ENCODE peak calls at places on chromosome 11, in nine cellular contexts. Y, X, P, V, N, O, S, Z and T are unnamed samples.

GRCh38 chr11:26134481-26135355 is 197.2 kb upstream of the ANO3 start:
- DNase-seq in Y (no peak), X (peak; percentile 72), P (no peak), V (no peak), N (no peak), O (no peak), S (no peak), Z (no peak), T (no peak)

GRCh38 chr11:43723617-43724016 is 43.1 kb downstream of the HSD17B12 start:
- DNase-seq in Y (no peak), X (peak; percentile 24), P (no peak), V (no peak), N (no peak), O (no peak), S (no peak), Z (no peak), T (no peak)

GRCh38 chr11:36425593-36426206 is 84.4 kb downstream of the TRAF6 start:
- DNase-seq in Y (no peak), X (no peak), P (peak; percentile 65), V (no peak), N (no peak), O (no peak), S (no peak), Z (no peak), T (no peak)

GRCh38 chr11:102603091-102603490 is 22.0 kb downstream of the MMP20 start:
- DNase-seq in Y (no peak), X (no peak), P (peak; percentile 86), V (peak; percentile 42), N (no peak), O (no peak), S (peak; percentile 27), Z (no peak), T (no peak)

GRCh38 chr11:33455827-33456226 is 198.6 kb downstream of the HIPK3 start:
- DNase-seq in Y (no peak), X (no peak), P (no peak), V (no peak), N (no peak), O (no peak), S (no peak), Z (no peak), T (no peak)

GRCh38 chr11:121134758-121135312 is 33.8 kb downstream of the TECTA start:
- DNase-seq in Y (no peak), X (no peak), P (no peak), V (peak; percentile 71), N (no peak), O (no peak), S (no peak), Z (no peak), T (no peak)

GRCh38 chr11:128830290-128830813 is 36.7 kb downstream of the KCNJ1 start:
- DNase-seq in Y (no peak), X (no peak), P (no peak), V (no peak), N (no peak), O (no peak), S (no peak), Z (no peak), T (no peak)

GRCh38 chr11:9613830-9614762 is 40.6 kb downstream of the WEE1 start:
- DNase-seq in Y (peak; percentile 90), X (peak; percentile 96), P (peak; percentile 73), V (peak; percentile 71), N (peak; percentile 96), O (peak; percentile 88), S (peak; percentile 92), Z (peak; percentile 88), T (peak; percentile 85)

GRCh38 chr11:1302041-1302460 is 7.4 kb downstream of the TOLLIP start:
- DNase-seq in Y (no peak), X (no peak), P (no peak), V (no peak), N (peak; percentile 64), O (no peak), S (peak; percentile 41), Z (peak; percentile 61), T (no peak)

GRCh38 chr11:130786987-130787688 is 129.1 kb downstream of the SNX19 start:
- DNase-seq in Y (no peak), X (no peak), P (peak; percentile 43), V (no peak), N (peak; percentile 80), O (no peak), S (peak; percentile 57), Z (no peak), T (no peak)

GRCh38 chr11:125343086-125343731 is 152.9 kb downstream of the FEZ1 start:
- DNase-seq in Y (peak; percentile 32), X (no peak), P (no peak), V (no peak), N (no peak), O (no peak), S (no peak), Z (no peak), T (no peak)

DNA sequence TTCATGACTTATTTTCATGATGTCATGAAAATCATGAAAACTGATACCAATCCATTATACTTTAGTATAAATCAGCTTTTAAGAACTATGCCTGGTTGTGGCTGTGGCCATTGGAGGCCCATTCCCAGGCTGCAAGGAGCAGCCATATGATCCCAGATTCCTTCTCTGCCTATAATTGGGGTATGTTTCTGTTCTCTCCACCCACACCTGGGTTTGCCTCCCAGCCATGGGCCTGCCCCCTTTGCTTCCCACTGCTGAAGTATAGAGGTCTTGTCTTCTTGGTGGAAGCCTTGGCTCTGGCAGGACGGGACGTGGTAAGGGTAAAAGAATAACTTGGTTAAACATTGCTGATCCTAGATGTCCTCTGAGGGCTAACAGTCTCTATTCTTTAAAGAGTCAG is 2.3 kb downstream of the MICAL2 start:
- DNase-seq in Y (no peak), X (no peak), P (no peak), V (no peak), N (no peak), O (no peak), S (no peak), Z (no peak), T (no peak)
- H3K4me3 ChIP-seq in Y (peak overlapping the region; percentile 95), X (no peak overlapping the region), P (peak overlapping the region; percentile 81), V (peak overlapping the region; percentile 80), N (no peak overlapping the region), O (no peak overlapping the region), S (no peak overlapping the region), Z (peak overlapping the region; percentile 3), T (peak overlapping the region; percentile 27)

GRCh38 chr11:46181387-46181786 is 60.1 kb upstream of the PHF21A start:
- DNase-seq in Y (no peak), X (no peak), P (no peak), V (no peak), N (no peak), O (no peak), S (no peak), Z (no peak), T (no peak)

GRCh38 chr11:46178542-46178941 is 57.3 kb upstream of the PHF21A start:
- DNase-seq in Y (no peak), X (no peak), P (no peak), V (no peak), N (no peak), O (no peak), S (no peak), Z (no peak), T (no peak)

GRCh38 chr11:46175401-46176002 is 54.2 kb upstream of the PHF21A start:
- DNase-seq in Y (no peak), X (no peak), P (no peak), V (no peak), N (no peak), O (no peak), S (no peak), Z (no peak), T (no peak)

GRCh38 chr11:46180741-46181140 is 59.5 kb upstream of the PHF21A start:
- DNase-seq in Y (no peak), X (no peak), P (peak; percentile 13), V (no peak), N (no peak), O (no peak), S (no peak), Z (no peak), T (no peak)

GRCh38 chr11:46176421-46176820 is 55.2 kb upstream of the PHF21A start:
- DNase-seq in Y (no peak), X (no peak), P (no peak), V (no peak), N (no peak), O (no peak), S (no peak), Z (no peak), T (no peak)
- TF ChIP-seq CTCF in Y (no peak), X (no peak), P (no peak), V (no peak), N (no peak), O (no peak), S (no peak), Z (no peak), T (no peak)

GRCh38 chr11:75024764-75025211 is 36.1 kb downstream of the NEU3 start:
- DNase-seq in Y (no peak), X (no peak), P (no peak), V (no peak), N (no peak), O (no peak), S (no peak), Z (no peak), T (no peak)

GRCh38 chr11:75024068-75024449 is 35.3 kb downstream of the NEU3 start:
- DNase-seq in Y (no peak), X (no peak), P (no peak), V (no peak), N (no peak), O (no peak), S (no peak), Z (no peak), T (no peak)

GRCh38 chr11:75023446-75024067 is 34.8 kb downstream of the NEU3 start:
- DNase-seq in Y (no peak), X (no peak), P (no peak), V (no peak), N (no peak), O (no peak), S (no peak), Z (no peak), T (no peak)

GRCh38 chr11:75022289-75022688 is 33.6 kb downstream of the NEU3 start:
- DNase-seq in Y (no peak), X (no peak), P (no peak), V (no peak), N (no peak), O (no peak), S (no peak), Z (no peak), T (no peak)

DNA sequence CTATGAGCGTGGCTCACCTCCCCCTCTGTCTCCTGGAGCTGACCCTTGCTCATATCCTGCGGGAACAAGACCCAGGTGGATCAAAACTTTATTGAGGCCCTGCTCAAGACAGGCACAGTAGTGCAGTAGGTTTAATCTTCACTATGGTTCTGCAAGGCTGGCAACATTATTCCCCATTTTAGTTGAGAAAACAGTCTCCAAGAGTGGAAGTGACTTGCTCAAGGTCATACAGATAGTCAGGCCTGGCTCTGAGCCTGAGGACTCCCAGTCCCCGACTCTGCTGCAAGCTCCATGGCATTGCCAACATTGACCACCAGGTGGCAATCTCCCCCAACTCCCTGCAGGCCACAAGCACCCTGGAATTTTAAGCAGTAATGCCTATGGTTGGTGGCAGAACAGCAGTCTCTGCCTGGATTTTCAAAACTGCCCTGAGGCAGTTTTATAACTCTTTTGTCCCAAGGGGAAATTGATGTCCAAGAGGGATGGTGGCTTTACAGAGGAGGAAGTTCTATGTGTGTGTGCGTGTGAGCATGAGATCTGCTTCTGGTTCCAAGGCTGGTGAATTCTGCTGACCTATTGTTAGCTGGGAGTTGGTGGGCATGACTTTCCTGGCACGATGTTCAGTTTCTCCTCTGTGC is 34.1 kb downstream of the NEU3 start:
- DNase-seq in Y (peak; percentile 80), X (peak; percentile 80), P (peak; percentile 47), V (peak; percentile 87), N (peak; percentile 86), O (peak; percentile 65), S (peak; percentile 96), Z (peak; percentile 79), T (peak; percentile 79)
- H3K27ac ChIP-seq in Y (no peak overlapping the region), X (no peak overlapping the region), P (no peak overlapping the region), V (peak overlapping the region; percentile 86), N (peak overlapping the region; percentile 68), O (no peak overlapping the region), S (peak overlapping the region; percentile 43), Z (no peak overlapping the region), T (peak overlapping the region; percentile 38)

GRCh38 chr11:20596629-20597129 is 2.7 kb upstream of the SLC6A5 start:
- DNase-seq in Y (no peak), X (no peak), P (no peak), V (no peak), N (no peak), O (no peak), S (no peak), Z (no peak), T (no peak)
- H3K4me3 ChIP-seq in Y (no peak overlapping the region), X (no peak overlapping the region), P (no peak overlapping the region), V (peak overlapping the region; percentile 11), N (no peak overlapping the region), O (no peak overlapping the region), S (no peak overlapping the region), Z (peak overlapping the region; percentile 6), T (peak overlapping the region; percentile 16)